ENCODE peak calls at places on chromosomes 1 and 21, in four cellular contexts. J is K562, Z is GM12878, F is H1. S is an unnamed sample.

GRCh38 chr1:67978988-67979516 is 71.4 kb downstream of the DIRAS3 start:
- DNase-seq in F (no peak), Z (no peak), J (no peak), S (no peak)

GRCh38 chr1:217224201-217224600 is 406.7 kb downstream of the GPATCH2 start:
- DNase-seq in Z (no peak), J (no peak), F (no peak), S (no peak)

GRCh38 chr1:21313146-21313885 is 23.1 kb upstream of the ECE1 start:
- DNase-seq in J (no peak), Z (no peak), F (no peak), S (peak; percentile 92)

GRCh38 chr1:86104606-86105532 is 51.7 kb downstream of the COL24A1 start:
- DNase-seq in F (no peak), J (no peak), Z (no peak), S (no peak)

GRCh38 chr1:101971309-101971708 is 25.4 kb downstream of the OLFM3 start:
- DNase-seq in Z (no peak), F (no peak), J (no peak), S (no peak)

GRCh38 chr21:29434081-29434480 is 135.4 kb downstream of the BACH1 start:
- DNase-seq in Z (peak; percentile 1), F (no peak), J (no peak), S (no peak)

GRCh38 chr1:109768335-109768650 is 4.6 kb upstream of the EPS8L3 start:
- DNase-seq in Z (no peak), J (no peak), F (no peak), S (no peak)

GRCh38 chr1:83671586-83671985 is 327.3 kb downstream of the TTLL7 start:
- DNase-seq in F (no peak), Z (no peak), J (no peak), S (no peak)

GRCh38 chr1:43975249-43975961 is 645 bp downstream of the ATP6V0B start:
- DNase-seq in F (no peak), Z (no peak), J (peak; percentile 70), S (no peak)

GRCh38 chr1:153780551-153780950 is 5.3 kb downstream of the SLC27A3 start:
- DNase-seq in F (no peak), J (no peak), Z (no peak), S (no peak)

GRCh38 chr1:60972841-60973364 is 109.5 kb upstream of the NFIA start:
- DNase-seq in J (peak; percentile 43), F (no peak), Z (no peak), S (no peak)

GRCh38 chr1:24186993-24187790 is at the start of gene IFNLR1:
- DNase-seq in F (peak; percentile 46), Z (no peak), J (no peak), S (peak; percentile 89)

GRCh38 chr1:167718926-167719691 is 2.7 kb upstream of the MPZL1 start:
- DNase-seq in F (no peak), J (no peak), Z (no peak), S (no peak)

GRCh38 chr21:35206141-35207125 is 157.3 kb upstream of the RUNX1 start:
- DNase-seq in Z (no peak), F (no peak), J (peak; percentile 83), S (no peak)

GRCh38 chr21:38869946-38870345 is 64.2 kb downstream of the ETS2 start:
- DNase-seq in Z (no peak), F (no peak), J (no peak), S (no peak)

GRCh38 chr1:22131875-22132486 is 10.9 kb downstream of the WNT4 start:
- DNase-seq in J (peak; percentile 85), F (peak; percentile 43), Z (no peak), S (peak; percentile 92)

GRCh38 chr1:234875953-234876814 is 252.5 kb downstream of the TOMM20 start:
- DNase-seq in Z (no peak), J (peak; percentile 96), F (no peak), S (no peak)

GRCh38 chr1:215475719-215476525 is 91.2 kb upstream of the KCTD3 start:
- DNase-seq in Z (no peak), J (no peak), F (no peak), S (no peak)

GRCh38 chr21:44943005-44943685 is 3.3 kb downstream of the SLX9 start:
- DNase-seq in F (no peak), J (no peak), Z (no peak), S (no peak)

GRCh38 chr1:66503841-66504470 is 30.0 kb upstream of the SGIP1 start:
- DNase-seq in Z (no peak), F (peak; percentile 7), J (peak; percentile 36), S (peak; percentile 53)
- TF ChIP-seq USF2 in Z (no peak), F (no peak), J (no peak), S (no peak)

DNA sequence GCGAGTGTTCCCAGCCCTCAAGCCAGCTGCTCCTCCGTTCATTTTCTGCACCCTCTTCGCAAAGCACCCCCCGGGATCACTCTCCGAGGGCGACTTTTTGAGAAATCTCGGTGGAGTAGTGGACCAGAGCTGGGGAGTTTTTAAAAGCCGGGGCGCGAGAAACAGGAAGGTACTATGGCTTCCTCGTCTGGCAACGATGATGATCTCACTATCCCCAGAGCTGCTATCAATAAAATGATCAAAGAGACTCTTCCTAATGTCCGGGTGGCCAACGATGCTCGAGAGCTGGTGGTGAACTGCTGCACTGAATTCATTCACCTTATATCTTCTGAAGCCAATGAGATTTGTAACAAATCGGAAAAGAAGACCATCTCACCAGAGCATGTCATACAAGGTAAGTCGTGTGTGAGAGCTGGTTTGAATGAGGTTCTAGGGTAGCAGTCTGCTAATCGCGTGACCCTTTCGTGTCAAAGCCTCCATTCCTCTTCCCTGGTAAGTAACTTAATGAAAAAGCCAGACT is 825 bp downstream of the DR1 start:
- DNase-seq in Z (no peak), J (peak; percentile 39), F (no peak), S (peak; percentile 57)
- TF ChIP-seq NRF1 in Z (no peak), J (no peak), F (no peak), S (no peak)

DNA sequence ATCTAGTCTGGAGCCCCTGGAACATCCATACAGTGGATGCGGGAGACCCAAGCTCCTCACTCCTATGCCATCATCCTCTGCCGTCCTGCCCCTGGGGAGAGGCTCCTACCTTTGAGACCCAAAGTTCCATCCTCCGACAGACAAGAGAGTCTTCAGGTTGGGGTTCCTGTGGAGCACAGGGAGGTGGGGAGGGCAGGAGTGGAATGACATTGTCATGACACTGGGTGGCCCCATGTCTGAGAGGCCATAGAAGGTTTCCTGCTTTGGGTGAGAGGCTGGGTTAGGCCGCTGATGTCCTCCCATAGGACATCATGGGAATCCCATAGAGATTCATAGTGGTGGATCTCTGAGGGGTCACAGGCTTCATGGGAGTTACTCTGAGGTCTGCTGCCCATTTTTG is 2.0 kb downstream of the CHI3L1 start:
- DNase-seq in Z (no peak), J (no peak), F (no peak), S (no peak)
- H3K4me1 ChIP-seq in Z (peaks cover 2% of the 10 kb centered on the region), J (no peaks in the 10 kb centered on the region), F (peaks cover 9% of the 10 kb centered on the region), S (peaks cover 26% of the 10 kb centered on the region)

DNA sequence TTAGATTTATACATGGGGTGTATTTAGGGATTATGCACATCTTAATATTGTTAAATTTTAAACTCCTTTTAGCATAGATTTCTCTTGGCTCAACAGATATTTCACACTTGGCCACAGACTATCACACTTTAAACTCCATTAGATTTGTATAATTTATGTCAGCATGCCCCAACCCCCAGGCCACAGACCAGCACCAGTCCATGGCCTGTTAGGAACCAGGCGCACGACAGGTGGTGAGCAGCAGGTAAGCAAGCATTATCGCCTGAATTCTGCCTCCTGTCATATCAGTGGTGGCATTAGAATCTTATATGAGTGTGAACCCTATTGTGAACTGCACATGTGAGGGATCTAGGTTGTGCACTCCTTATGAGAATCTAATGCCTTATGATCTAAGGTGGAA is 34.8 kb downstream of the SUCO start:
- DNase-seq in J (no peak), Z (no peak), F (no peak), S (no peak)
- TF ChIP-seq USF2 in J (no peak), Z (no peak), F (no peak), S (no peak)

GRCh38 chr21:15604424-15604823 is 125.4 kb upstream of the USP25 start:
- DNase-seq in F (no peak), Z (no peak), J (no peak), S (no peak)
- TF ChIP-seq NRF1 in F (no peak), Z (no peak), J (no peak), S (no peak)

DNA sequence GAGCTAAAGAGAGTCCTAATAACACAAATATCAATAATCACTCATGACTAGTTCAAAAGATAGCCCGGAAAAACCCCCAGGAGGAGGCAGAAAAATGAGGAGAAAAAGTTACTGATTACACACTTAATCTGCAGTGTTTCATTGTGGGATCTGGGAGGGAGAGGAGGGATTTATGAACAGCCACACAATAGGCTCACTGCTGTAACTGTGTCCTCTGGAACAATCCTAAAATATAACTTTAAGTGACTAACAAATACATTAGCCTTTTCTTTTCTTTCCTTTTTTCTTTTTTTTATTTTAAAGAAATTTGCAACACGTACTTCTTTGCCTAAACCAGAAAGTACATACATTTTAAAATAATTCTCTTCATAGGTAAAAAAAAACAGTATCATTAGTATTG is 106.3 kb upstream of the LBR start:
- DNase-seq in F (no peak), J (no peak), Z (no peak), S (no peak)
- H3K4me1 ChIP-seq in F (peaks cover 2% of the 10 kb centered on the region), J (no peaks in the 10 kb centered on the region), Z (no peaks in the 10 kb centered on the region), S (peaks cover 27% of the 10 kb centered on the region)

GRCh38 chr1:244599937-244600350 is 53.0 kb upstream of the DESI2 start:
- DNase-seq in F (no peak), Z (peak; percentile 40), J (peak; percentile 28), S (no peak)

GRCh38 chr1:244598611-244599010 is 54.3 kb upstream of the DESI2 start:
- DNase-seq in Z (no peak), F (no peak), J (no peak), S (no peak)

GRCh38 chr1:244601336-244601735 is 51.6 kb upstream of the DESI2 start:
- DNase-seq in J (no peak), F (no peak), Z (no peak), S (no peak)

GRCh38 chr1:244605835-244606234 is 47.1 kb upstream of the DESI2 start:
- DNase-seq in J (no peak), Z (no peak), F (no peak), S (no peak)

DNA sequence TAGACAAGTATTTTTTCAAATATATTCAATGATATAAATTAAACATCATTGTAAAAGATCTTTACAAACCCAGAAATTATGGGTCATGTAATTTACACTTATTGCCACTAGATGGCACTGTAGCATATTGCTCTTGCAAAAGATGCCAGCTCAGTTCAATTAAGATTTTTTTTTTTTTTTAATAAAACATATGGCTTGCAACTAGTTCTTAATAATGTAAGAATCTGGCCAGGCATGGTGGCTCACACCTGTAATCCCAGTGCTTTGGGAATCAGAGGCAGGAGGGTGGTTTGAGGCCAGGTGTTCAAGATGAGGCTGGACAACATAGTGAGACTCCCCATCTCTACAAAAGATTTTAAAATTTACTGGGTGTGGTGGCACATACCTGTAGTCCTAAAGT is 49.4 kb upstream of the DESI2 start:
- DNase-seq in J (peak; percentile 32), F (no peak), Z (no peak), S (peak; percentile 43)
- TF ChIP-seq USF2 in J (no peak), F (no peak), Z (no peak), S (no peak)

S was measured in SK-N-SH.